ENCODE peak calls at places on chromosome 22, in four cellular contexts. A is foreskin fibroblast, E is kidney, T is progenitor cell of endocrine pancreas. V is an unnamed sample.
A peak's percentile ranks its signal among the peaks of the same experiment; 100 is the strongest.

GRCh38 chr22:50118557-50119168 is 28.9 kb downstream of the MOV10L1 start:
- DNase-seq in A (peak; percentile 85), T (no peak), E (no peak), V (peak; percentile 43)

GRCh38 chr22:42688241-42688913 is 32.3 kb downstream of the A4GALT start:
- DNase-seq in A (peak; percentile 97), E (peak; percentile 97), T (no peak), V (peak; percentile 98)

GRCh38 chr22:19887251-19887985 is 32.7 kb upstream of the GNB1L start:
- DNase-seq in T (no peak), E (peak; percentile 57), A (no peak), V (no peak)

GRCh38 chr22:40491990-40492631 is 121.7 kb downstream of the SGSM3 start:
- DNase-seq in T (no peak), A (no peak), E (no peak), V (peak; percentile 61)

GRCh38 chr22:43277987-43278601 is 65.1 kb downstream of the SCUBE1 start:
- DNase-seq in E (no peak), A (no peak), T (no peak), V (no peak)

GRCh38 chr22:35824256-35824655 is 106.6 kb downstream of the APOL5 start:
- DNase-seq in T (no peak), A (no peak), E (no peak), V (no peak)

GRCh38 chr22:26589367-26589844 is 526 bp downstream of the TPST2 start:
- DNase-seq in E (peak; percentile 81), A (peak; percentile 54), T (peak; percentile 12), V (no peak)

GRCh38 chr22:48940988-48941902 is 886.4 kb downstream of the BRD1 start:
- DNase-seq in A (no peak), T (no peak), E (no peak), V (no peak)

GRCh38 chr22:45612940-45613339 is 58.7 kb upstream of the ATXN10 start:
- DNase-seq in A (no peak), E (peak; percentile 75), T (no peak), V (peak; percentile 66)

GRCh38 chr22:46730568-46731245 is 7.3 kb downstream of the CERK start:
- DNase-seq in T (no peak), E (no peak), A (no peak), V (no peak)

GRCh38 chr22:37745548-37746365 is 48.9 kb downstream of the TRIOBP start:
- DNase-seq in T (peak; percentile 83), E (peak; percentile 97), A (peak; percentile 96), V (peak; percentile 82)

GRCh38 chr22:47130883-47131610 is 368.6 kb downstream of the TBC1D22A start:
- DNase-seq in A (no peak), E (peak; percentile 30), T (no peak), V (no peak)

GRCh38 chr22:17754233-17754925 is 19.9 kb downstream of the BID start:
- DNase-seq in T (no peak), A (no peak), E (no peak), V (no peak)

GRCh38 chr22:40525250-40525884 is 111.2 kb downstream of the MRTFA start:
- DNase-seq in A (peak; percentile 67), E (no peak), T (no peak), V (no peak)

GRCh38 chr22:19884161-19884953 is 29.7 kb upstream of the GNB1L start:
- DNase-seq in A (peak; percentile 34), T (no peak), E (peak; percentile 37), V (no peak)

GRCh38 chr22:31327786-31328544 is 18.2 kb downstream of the PATZ1 start:
- DNase-seq in A (no peak), E (no peak), T (no peak), V (no peak)

GRCh38 chr22:45218974-45219373 is 21.7 kb downstream of the KIAA0930 start:
- DNase-seq in E (no peak), T (no peak), A (peak; percentile 38), V (no peak)

GRCh38 chr22:25402501-25403283 is 161.8 kb upstream of the GRK3 start:
- DNase-seq in E (peak; percentile 64), T (no peak), A (peak; percentile 73), V (peak; percentile 23)

V was measured in stromal cell of bone marrow.